ENCODE peak calls at places on chromosomes 2 and 18, in eight cellular contexts. X, N, J, W, Q, E, K and F are unnamed samples.

GRCh38 chr2:53970095-53970897 is 497 bp downstream of the PSME4 start:
- DNase-seq in E (no peak), J (peak), X (no peak), N (peak), K (peak), W (peak), Q (peak), F (peak)

GRCh38 chr2:176110975-176111663 is 4.0 kb downstream of the HOXD11 start:
- DNase-seq in X (peak), J (peak), K (peak), N (peak), Q (peak), W (no peak), E (no peak), F (peak)

GRCh38 chr2:236369606-236370005 is 105.4 kb upstream of the ASB18 start:
- DNase-seq in Q (no peak), J (no peak), N (no peak), K (peak), X (peak), E (no peak), W (no peak), F (peak)

GRCh38 chr18:62420151-62420512 is 95.0 kb downstream of the TNFRSF11A start:
- DNase-seq in W (no peak), N (peak), E (peak), J (peak), Q (no peak), X (no peak), K (no peak), F (no peak)

GRCh38 chr2:233824373-233824772 is 30.0 kb downstream of the HJURP start:
- DNase-seq in Q (no peak), K (no peak), X (no peak), E (no peak), N (no peak), W (no peak), J (no peak), F (peak)

GRCh38 chr2:200863655-200864205 is 728 bp downstream of the CLK1 start:
- DNase-seq in X (no peak), E (no peak), K (no peak), Q (no peak), N (no peak), J (no peak), W (no peak), F (no peak)

GRCh38 chr2:73985318-73986084 is 791 bp downstream of the TET3 start:
- DNase-seq in E (peak), Q (no peak), W (peak), X (no peak), N (no peak), J (no peak), K (peak), F (no peak)

GRCh38 chr2:119823734-119824334 is 64.1 kb downstream of the PTPN4 start:
- DNase-seq in K (peak), W (no peak), J (peak), N (peak), E (peak), X (no peak), Q (peak), F (no peak)

GRCh38 chr18:12580630-12581342 is 77.1 kb downstream of the SPIRE1 start:
- DNase-seq in Q (no peak), J (no peak), W (no peak), X (no peak), N (no peak), E (no peak), K (no peak), F (no peak)

GRCh38 chr2:127226520-127227263 is 6.6 kb upstream of the CYP27C1 start:
- DNase-seq in X (peak), W (peak), K (peak), J (peak), Q (no peak), N (peak), E (no peak), F (peak)

GRCh38 chr18:9690418-9691178 is 17.5 kb upstream of the RAB31 start:
- DNase-seq in E (no peak), J (peak), K (no peak), N (no peak), W (no peak), Q (no peak), X (no peak), F (no peak)

GRCh38 chr2:240628507-240629418 is 3.5 kb downstream of the GPR35 start:
- DNase-seq in J (no peak), K (no peak), Q (no peak), E (no peak), W (no peak), N (no peak), X (no peak), F (peak)

GRCh38 chr2:109513749-109514588 is 99.8 kb downstream of the SEPTIN10 start:
- DNase-seq in X (no peak), E (no peak), N (peak), Q (no peak), K (no peak), W (no peak), J (peak), F (no peak)

GRCh38 chr2:195212586-195212985 is 444.4 kb upstream of the SLC39A10 start:
- DNase-seq in X (peak), J (no peak), K (peak), E (no peak), W (no peak), N (no peak), Q (no peak), F (no peak)

GRCh38 chr18:75124551-75124950 is 84.4 kb downstream of the PTGR3 start:
- DNase-seq in K (no peak), J (no peak), Q (no peak), E (no peak), X (no peak), W (no peak), N (no peak), F (peak)